ENCODE peak calls at places on chromosomes 7 and 10, in ten cellular contexts. H, U, V, T, E, X, C, N, L and O are unnamed samples.

GRCh38 chr10:78942006-78942405 is 126.8 kb upstream of the ZMIZ1 start:
- DNase-seq in H (no peak), U (no peak), V (no peak), T (no peak), E (no peak), X (no peak), C (no peak), N (no peak), L (no peak), O (no peak)

GRCh38 chr10:118792501-118792900 is 37.7 kb upstream of the CACUL1 start:
- DNase-seq in H (peak), U (no peak), V (no peak), T (no peak), E (no peak), X (no peak), C (no peak), N (peak), L (peak), O (no peak)

GRCh38 chr7:27147211-27148030 is at the start of gene HOXA6:
- DNase-seq in H (no peak), U (no peak), V (no peak), T (no peak), E (peak), X (no peak), C (no peak), N (no peak), L (no peak), O (no peak)

GRCh38 chr7:127769696-127770400 is 117.9 kb downstream of the SND1 start:
- DNase-seq in H (peak), U (no peak), V (peak), T (peak), E (no peak), X (no peak), C (no peak), N (no peak), L (peak), O (no peak)

GRCh38 chr10:32957341-32958084 is 517 bp downstream of the ITGB1 start:
- DNase-seq in H (no peak), U (no peak), V (no peak), T (no peak), E (peak), X (no peak), C (peak), N (peak), L (peak), O (peak)

GRCh38 chr7:134625571-134625970 is 21.1 kb upstream of the BPGM start:
- DNase-seq in H (peak), U (no peak), V (peak), T (peak), E (no peak), X (no peak), C (no peak), N (no peak), L (peak), O (no peak)

GRCh38 chr10:122306744-122307143 is 35.6 kb downstream of the BTBD16 start:
- DNase-seq in H (no peak), U (no peak), V (no peak), T (no peak), E (peak), X (no peak), C (no peak), N (no peak), L (no peak), O (no peak)

GRCh38 chr10:974785-975074 is 13.5 kb upstream of the GTPBP4 start:
- DNase-seq in H (no peak), U (no peak), V (no peak), T (no peak), E (no peak), X (no peak), C (no peak), N (no peak), L (no peak), O (no peak)

GRCh38 chr7:19675816-19676215 is 33.0 kb downstream of the POLR1F start:
- DNase-seq in H (no peak), U (no peak), V (no peak), T (no peak), E (no peak), X (no peak), C (no peak), N (no peak), L (no peak), O (no peak)

GRCh38 chr10:24897326-24897926 is 55.0 kb downstream of the PRTFDC1 start:
- DNase-seq in H (peak), U (no peak), V (peak), T (peak), E (no peak), X (no peak), C (no peak), N (no peak), L (peak), O (no peak)

GRCh38 chr7:22718911-22719420 is 8.0 kb upstream of the IL6 start:
- DNase-seq in H (no peak), U (no peak), V (peak), T (no peak), E (no peak), X (no peak), C (no peak), N (no peak), L (peak), O (no peak)

GRCh38 chr10:100634034-100634433 is 98.3 kb downstream of the HIF1AN start:
- DNase-seq in H (no peak), U (no peak), V (no peak), T (no peak), E (no peak), X (no peak), C (no peak), N (no peak), L (no peak), O (no peak)

GRCh38 chr7:150439926-150440325 is 10.5 kb upstream of the GIMAP8 start:
- DNase-seq in H (peak), U (no peak), V (peak), T (peak), E (no peak), X (peak), C (no peak), N (no peak), L (peak), O (no peak)

DNA sequence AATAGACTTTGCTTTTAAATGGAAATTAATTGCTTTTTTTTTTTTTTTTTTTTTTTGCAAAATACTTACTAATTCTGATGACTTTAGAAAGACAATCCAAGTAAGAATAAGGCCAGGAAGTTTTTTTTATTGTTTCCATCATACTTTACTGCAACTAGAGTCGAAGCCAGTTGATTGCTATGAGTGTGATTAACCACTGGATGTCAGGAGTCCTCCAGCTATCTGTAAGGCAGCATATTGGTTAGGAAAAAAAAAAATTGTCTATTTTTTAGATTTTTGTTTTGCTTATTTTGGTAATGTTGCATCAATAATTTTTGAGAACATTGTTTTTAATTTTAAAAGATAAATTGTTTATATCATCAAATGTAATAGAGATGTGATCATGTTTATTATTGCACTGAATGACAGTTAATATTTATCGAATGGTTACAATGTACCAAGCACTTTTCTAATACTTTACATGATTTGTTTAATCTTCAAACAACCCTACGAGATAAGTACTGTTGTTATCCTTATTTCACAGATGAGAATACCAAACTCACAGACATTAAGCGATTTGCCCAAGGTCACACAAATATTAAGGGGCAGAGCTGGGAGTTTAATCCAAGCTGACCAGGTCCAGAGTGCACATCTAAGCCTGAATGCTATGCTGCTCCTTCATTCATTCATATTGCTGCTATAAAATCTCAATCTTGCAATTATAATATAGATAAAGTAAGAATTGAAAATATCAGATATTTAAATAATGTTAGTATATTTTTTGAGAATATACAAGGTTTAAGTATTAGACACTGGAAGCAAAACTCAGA is 19.9 kb upstream of the LMOD2 start:
- DNase-seq in H (peak), U (no peak), V (peak), T (peak), E (no peak), X (no peak), C (no peak), N (no peak), L (peak), O (no peak)
- TF ChIP-seq CTCF in H (peak), U (peak), V (peak), T (peak), E (peak), X (peak), C (peak), N (peak), L (peak), O (peak)

DNA sequence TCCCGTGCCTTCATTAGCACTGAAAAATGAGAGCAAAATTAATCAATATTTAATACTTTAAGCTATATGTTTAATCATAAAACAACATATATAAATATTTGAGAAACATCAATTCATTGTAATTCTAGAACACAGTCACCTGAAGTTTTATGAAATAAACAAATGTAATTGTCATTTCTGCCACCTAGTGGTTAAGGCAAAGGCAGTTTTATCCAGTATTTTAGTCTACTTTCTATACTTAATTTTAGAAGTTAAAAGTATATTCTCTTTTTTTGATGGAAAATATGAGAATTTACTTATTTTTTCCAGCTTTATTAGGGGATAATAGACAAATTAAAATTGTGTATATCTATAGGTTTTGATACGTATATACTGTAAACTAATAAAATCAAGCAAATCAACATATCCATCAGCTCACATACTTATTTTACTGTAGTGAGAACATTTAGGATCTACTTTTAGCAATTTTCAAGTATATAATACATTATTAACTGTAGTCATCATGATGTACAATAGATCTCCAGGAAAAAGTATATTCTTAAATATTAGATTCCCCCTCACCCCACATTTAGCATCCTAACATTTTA is 16.9 kb downstream of the PCGF6 start:
- DNase-seq in H (peak), U (no peak), V (peak), T (peak), E (no peak), X (peak), C (no peak), N (no peak), L (peak), O (peak)
- TF ChIP-seq CTCF in H (peak), U (peak), V (peak), T (peak), E (peak), X (peak), C (peak), N (peak), L (peak), O (peak)

GRCh38 chr7:47759056-47759706 is 177.3 kb upstream of the TNS3 start:
- DNase-seq in H (no peak), U (no peak), V (peak), T (no peak), E (no peak), X (no peak), C (no peak), N (no peak), L (peak), O (no peak)
- TF ChIP-seq CTCF in H (peak), U (peak), V (peak), T (no peak), E (no peak), X (peak), C (peak), N (no peak), L (peak), O (no peak)

GRCh38 chr7:16644987-16645592 is 464 bp downstream of the ANKMY2 start:
- DNase-seq in H (no peak), U (no peak), V (peak), T (no peak), E (no peak), X (no peak), C (peak), N (peak), L (peak), O (peak)
- TF ChIP-seq CTCF in H (no peak), U (no peak), V (no peak), T (no peak), E (no peak), X (no peak), C (no peak), N (no peak), L (no peak), O (no peak)

GRCh38 chr7:48038815-48039496 is 3.6 kb downstream of the C7orf57 start:
- DNase-seq in H (no peak), U (no peak), V (no peak), T (no peak), E (no peak), X (no peak), C (no peak), N (no peak), L (no peak), O (no peak)

GRCh38 chr7:48031111-48031510 is 2.2 kb upstream of the SUN3 start:
- DNase-seq in H (no peak), U (no peak), V (no peak), T (peak), E (no peak), X (no peak), C (no peak), N (no peak), L (no peak), O (no peak)

GRCh38 chr7:48033922-48034321 is 1.4 kb upstream of the C7orf57 start:
- DNase-seq in H (no peak), U (no peak), V (no peak), T (peak), E (no peak), X (no peak), C (no peak), N (no peak), L (peak), O (no peak)

GRCh38 chr7:48035967-48036478 is 680 bp downstream of the C7orf57 start:
- DNase-seq in H (peak), U (no peak), V (peak), T (no peak), E (no peak), X (no peak), C (peak), N (peak), L (peak), O (no peak)

DNA sequence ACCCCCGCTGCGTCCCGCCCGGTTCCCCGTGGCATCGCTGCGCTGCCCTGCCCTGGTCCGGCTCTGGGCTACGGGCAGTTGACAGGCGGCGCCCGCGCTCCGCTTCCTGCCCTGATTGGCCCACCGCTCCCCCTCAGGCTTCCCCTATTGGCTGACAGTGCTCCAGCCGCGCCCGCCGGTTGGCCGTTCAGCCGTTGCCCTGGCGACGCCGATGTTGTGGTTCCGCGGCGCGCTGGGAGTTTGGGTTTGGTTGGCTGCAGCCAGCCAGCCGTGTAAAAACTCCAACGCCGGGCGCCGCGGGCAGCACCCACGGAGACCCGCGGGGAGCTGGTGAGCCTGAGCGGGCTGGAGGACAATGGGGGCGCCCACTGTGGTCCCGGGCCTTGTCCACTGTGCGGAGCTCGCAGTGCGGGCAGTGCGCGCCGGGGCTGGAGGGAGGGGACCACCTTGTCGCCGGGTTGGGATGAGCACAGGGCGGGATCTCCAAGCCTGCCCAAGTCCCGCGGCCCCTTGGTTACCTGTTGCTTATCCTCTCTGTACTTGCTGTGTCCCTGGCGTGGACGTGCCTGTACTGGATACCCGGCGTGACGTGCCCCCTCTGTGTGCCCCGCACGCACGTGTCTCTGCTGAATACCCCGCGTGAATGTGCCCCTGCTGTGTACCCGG is at the start of gene C7orf57:
- DNase-seq in H (peak), U (no peak), V (peak), T (peak), E (no peak), X (no peak), C (peak), N (peak), L (peak), O (peak)
- TF ChIP-seq CTCF in H (no peak), U (no peak), V (no peak), T (peak), E (no peak), X (peak), C (no peak), N (peak), L (no peak), O (no peak)